ENCODE peak calls at places on chromosome 1, in six cellular contexts. K, M, B, O, A and P are unnamed samples.

GRCh38 chr1:170967042-170967910 is 31.9 kb downstream of the MROH9 start:
- DNase-seq in K (no peak), M (no peak), B (no peak), O (peak; percentile 19), A (peak; percentile 69), P (no peak)

GRCh38 chr1:240312872-240313271 is 221.2 kb downstream of the FMN2 start:
- DNase-seq in K (no peak), M (no peak), B (no peak), O (no peak), A (peak; percentile 29), P (no peak)

GRCh38 chr1:8462298-8462946 is 144.5 kb downstream of the SLC45A1 start:
- DNase-seq in K (no peak), M (no peak), B (no peak), O (no peak), A (no peak), P (no peak)

GRCh38 chr1:190067592-190067991 is 410.1 kb downstream of the BRINP3 start:
- DNase-seq in K (no peak), M (no peak), B (no peak), O (no peak), A (peak; percentile 12), P (no peak)

GRCh38 chr1:24452922-24453481 is 37.4 kb downstream of the NIPAL3 start:
- DNase-seq in K (no peak), M (no peak), B (no peak), O (no peak), A (no peak), P (no peak)

GRCh38 chr1:203188686-203189232 is 2.3 kb upstream of the CHI3L1 start:
- DNase-seq in K (no peak), M (no peak), B (no peak), O (no peak), A (no peak), P (no peak)

GRCh38 chr1:173862769-173863223 is 5.0 kb downstream of the GAS5 start:
- DNase-seq in K (no peak), M (no peak), B (no peak), O (no peak), A (peak; percentile 34), P (no peak)

GRCh38 chr1:167488786-167489185 is 29.5 kb downstream of the CD247 start:
- DNase-seq in K (no peak), M (no peak), B (no peak), O (no peak), A (no peak), P (no peak)

GRCh38 chr1:112836642-112837041 is 119.4 kb downstream of the SLC16A1 start:
- DNase-seq in K (no peak), M (no peak), B (no peak), O (no peak), A (no peak), P (no peak)

GRCh38 chr1:14915356-14916054 is 238.0 kb upstream of the TMEM51 start:
- DNase-seq in K (peak; percentile 10), M (no peak), B (peak; percentile 51), O (peak; percentile 66), A (peak; percentile 47), P (no peak)

GRCh38 chr1:167175901-167176300 is 44.8 kb upstream of the POU2F1 start:
- DNase-seq in K (no peak), M (no peak), B (no peak), O (no peak), A (peak; percentile 10), P (no peak)

GRCh38 chr1:73813726-73814125 is 384.2 kb downstream of the LRRIQ3 start:
- DNase-seq in K (no peak), M (no peak), B (no peak), O (no peak), A (no peak), P (no peak)